ENCODE peak calls at places on chromosomes 16 and 17, in nine cellular contexts. B is T-helper 2 cell, R is RPMI8226, J is AG09309, X is SW 1271, Y is hypothalamus, T is mucosa of descending colon, E is caudate nucleus, Z is AG10803. A is an unnamed sample.

GRCh38 chr16:85800321-85800669 is 800 bp downstream of the COX4I1 start:
- DNase-seq in R (no peak), B (peak), Z (peak), E (no peak), X (no peak), T (no peak), J (no peak), Y (no peak), A (peak)

GRCh38 chr16:73725147-73725546 is 571.5 kb upstream of the PSMD7 start:
- DNase-seq in E (peak), J (no peak), Z (no peak), X (no peak), B (no peak), T (no peak), Y (no peak), R (no peak), A (no peak)

GRCh38 chr17:66964930-66965800 is 658 bp downstream of the CACNG4 start:
- DNase-seq in Y (no peak), Z (no peak), R (peak), T (no peak), X (no peak), B (no peak), E (peak), J (no peak), A (peak)

GRCh38 chr16:69607674-69608073 is 41.9 kb downstream of the NFAT5 start:
- DNase-seq in Y (no peak), B (no peak), E (no peak), R (no peak), J (no peak), X (no peak), Z (no peak), T (no peak), A (no peak)

GRCh38 chr17:42964161-42964932 is at the start of gene AARSD1:
- DNase-seq in B (peak), X (peak), J (peak), Y (peak), R (peak), E (peak), Z (peak), T (peak), A (peak)

GRCh38 chr17:42111901-42112551 is 488 bp downstream of the DHX58 start:
- DNase-seq in Z (peak), B (no peak), T (peak), E (peak), R (peak), J (no peak), Y (peak), X (peak), A (peak)

GRCh38 chr16:57141822-57142631 is 43.8 kb downstream of the PSME3IP1 start:
- DNase-seq in E (no peak), Y (no peak), Z (no peak), B (no peak), T (no peak), J (no peak), R (no peak), X (no peak), A (no peak)

GRCh38 chr17:46266656-46267544 is 28.0 kb upstream of the LRRC37A start:
- DNase-seq in E (peak), T (peak), Z (peak), R (peak), J (peak), X (peak), Y (peak), B (peak), A (peak)

GRCh38 chr17:79671387-79671752 is 59.4 kb upstream of the ENPP7 start:
- DNase-seq in B (no peak), Y (no peak), X (no peak), E (no peak), T (no peak), Z (no peak), J (no peak), R (no peak), A (no peak)

GRCh38 chr17:64687959-64688358 is 25.9 kb upstream of the SMURF2 start:
- DNase-seq in R (no peak), Y (no peak), E (no peak), X (no peak), Z (peak), J (no peak), B (no peak), T (no peak), A (no peak)

A was measured in adipocyte.